ENCODE peak calls at places on chromosomes 12 and 14, in ten cellular contexts. H, K, I, R, V, J, W, U, P and X are unnamed samples. For H3K9me3, the result is how much of the 10 kb centered on the place peaks cover.

GRCh38 chr14:53532871-53533270 is 379.7 kb upstream of the DDHD1 start:
- DNase-seq in H (no peak), K (no peak), I (no peak), R (no peak), V (no peak), J (no peak), W (no peak), U (no peak), P (no peak), X (no peak)

GRCh38 chr12:68140576-68140975 is 19.0 kb downstream of the IFNG start:
- DNase-seq in H (no peak), K (no peak), I (no peak), R (no peak), V (no peak), J (no peak), W (no peak), U (no peak), P (no peak), X (no peak)

GRCh38 chr12:86137936-86138335 is 118.3 kb downstream of the MGAT4C start:
- DNase-seq in H (peak), K (no peak), I (no peak), R (no peak), V (no peak), J (no peak), W (peak), U (no peak), P (peak), X (no peak)

GRCh38 chr14:20551606-20552005 is 9.2 kb downstream of the RNASE9 start:
- DNase-seq in H (no peak), K (no peak), I (no peak), R (no peak), V (no peak), J (no peak), W (no peak), U (no peak), P (no peak), X (no peak)

GRCh38 chr14:101616202-101616601 is 54.9 kb downstream of the DIO3 start:
- DNase-seq in H (no peak), K (no peak), I (no peak), R (no peak), V (no peak), J (no peak), W (no peak), U (no peak), P (no peak), X (no peak)

GRCh38 chr12:113465808-113466769 is 5.6 kb downstream of the LHX5 start:
- DNase-seq in H (no peak), K (no peak), I (no peak), R (no peak), V (no peak), J (no peak), W (no peak), U (no peak), P (no peak), X (no peak)

GRCh38 chr14:105894125-105894977 is 368.0 kb downstream of the TMEM121 start:
- DNase-seq in H (no peak), K (peak), I (peak), R (peak), V (peak), J (no peak), W (no peak), U (peak), P (no peak), X (peak)

GRCh38 chr12:88227263-88227662 is 85.2 kb downstream of the TMTC3 start:
- DNase-seq in H (no peak), K (no peak), I (no peak), R (no peak), V (no peak), J (no peak), W (no peak), U (no peak), P (no peak), X (no peak)

GRCh38 chr12:116734156-116734768 is 3.6 kb downstream of the SPRING1 start:
- DNase-seq in H (no peak), K (no peak), I (no peak), R (no peak), V (no peak), J (no peak), W (no peak), U (no peak), P (no peak), X (no peak)

GRCh38 chr12:74446466-74446865 is 91.2 kb upstream of the ATXN7L3B start:
- DNase-seq in H (no peak), K (no peak), I (no peak), R (no peak), V (no peak), J (no peak), W (no peak), U (no peak), P (no peak), X (no peak)

GRCh38 chr12:97308576-97309198 is 153.9 kb upstream of the RMST start:
- DNase-seq in H (peak), K (peak), I (no peak), R (no peak), V (no peak), J (no peak), W (peak), U (no peak), P (peak), X (peak)

GRCh38 chr12:48388938-48389337 is 38.2 kb upstream of the ZNF641 start:
- DNase-seq in H (peak), K (no peak), I (no peak), R (no peak), V (no peak), J (no peak), W (peak), U (no peak), P (peak), X (no peak)

GRCh38 chr14:104746071-104746545 is 6.8 kb upstream of the SIVA1 start:
- DNase-seq in H (no peak), K (no peak), I (peak), R (no peak), V (no peak), J (no peak), W (no peak), U (no peak), P (no peak), X (no peak)

GRCh38 chr12:109199324-109199723 is 82.9 kb downstream of the ACACB start:
- DNase-seq in H (no peak), K (no peak), I (peak), R (no peak), V (no peak), J (no peak), W (no peak), U (peak), P (no peak), X (no peak)

GRCh38 chr12:53467880-53468279 is 16.0 kb downstream of the PCBP2 start:
- DNase-seq in H (no peak), K (no peak), I (no peak), R (no peak), V (no peak), J (no peak), W (no peak), U (peak), P (no peak), X (no peak)

GRCh38 chr14:94805726-94806288 is 35.9 kb upstream of the GSC start:
- DNase-seq in H (no peak), K (no peak), I (no peak), R (peak), V (no peak), J (no peak), W (peak), U (no peak), P (peak), X (no peak)

GRCh38 chr12:110577717-110578521 is 5.2 kb downstream of the PPTC7 start:
- DNase-seq in H (peak), K (peak), I (no peak), R (no peak), V (no peak), J (no peak), W (peak), U (no peak), P (peak), X (no peak)

GRCh38 chr12:45708901-45709300 is 20.6 kb upstream of the ARID2 start:
- DNase-seq in H (no peak), K (no peak), I (no peak), R (no peak), V (no peak), J (no peak), W (peak), U (no peak), P (peak), X (no peak)

GRCh38 chr14:105316968-105317498 is 2.5 kb downstream of the PACS2 start:
- DNase-seq in H (no peak), K (no peak), I (no peak), R (peak), V (no peak), J (no peak), W (no peak), U (no peak), P (no peak), X (no peak)

GRCh38 chr14:69360438-69361108 is 37.5 kb downstream of the ERH start:
- DNase-seq in H (no peak), K (no peak), I (no peak), R (no peak), V (no peak), J (no peak), W (no peak), U (no peak), P (no peak), X (peak)

GRCh38 chr12:24746021-24746671 is 202.8 kb downstream of the BCAT1 start:
- DNase-seq in H (no peak), K (no peak), I (no peak), R (no peak), V (no peak), J (no peak), W (no peak), U (no peak), P (no peak), X (no peak)

GRCh38 chr12:119668315-119668651 is 350 bp downstream of the PRKAB1 start:
- DNase-seq in H (peak), K (no peak), I (no peak), R (no peak), V (no peak), J (no peak), W (peak), U (no peak), P (no peak), X (no peak)

GRCh38 chr12:100799770-100800169 is 5.2 kb downstream of the ANO4 start:
- DNase-seq in H (peak), K (no peak), I (no peak), R (no peak), V (no peak), J (no peak), W (peak), U (no peak), P (no peak), X (no peak)

GRCh38 chr12:100646896-100647295 is 73.4 kb downstream of the GAS2L3 start:
- DNase-seq in H (no peak), K (no peak), I (no peak), R (no peak), V (no peak), J (no peak), W (no peak), U (no peak), P (no peak), X (no peak)

GRCh38 chr12:132904718-132905328 is 17.4 kb upstream of the CHFR start:
- DNase-seq in H (no peak), K (peak), I (peak), R (peak), V (peak), J (peak), W (peak), U (peak), P (peak), X (peak)

GRCh38 chr14:70714055-70714550 is 72.4 kb downstream of the TTC9 start:
- DNase-seq in H (peak), K (peak), I (no peak), R (no peak), V (no peak), J (peak), W (peak), U (no peak), P (peak), X (peak)

GRCh38 chr14:101201535-101202125 is 298.1 kb upstream of the RTL1 start:
- DNase-seq in H (no peak), K (no peak), I (peak), R (peak), V (no peak), J (no peak), W (no peak), U (peak), P (no peak), X (no peak)

GRCh38 chr12:42410345-42410744 is 84.4 kb downstream of the PPHLN1 start:
- DNase-seq in H (no peak), K (no peak), I (no peak), R (no peak), V (no peak), J (no peak), W (peak), U (no peak), P (no peak), X (no peak)

GRCh38 chr14:89926709-89927108 is 27.8 kb downstream of the EFCAB11 start:
- DNase-seq in H (peak), K (no peak), I (no peak), R (no peak), V (no peak), J (no peak), W (peak), U (no peak), P (peak), X (no peak)

GRCh38 chr14:57273236-57273635 is 4.5 kb downstream of the AP5M1 start:
- DNase-seq in H (no peak), K (no peak), I (no peak), R (no peak), V (no peak), J (no peak), W (no peak), U (no peak), P (no peak), X (no peak)

GRCh38 chr12:52203126-52203921 is 11.5 kb upstream of the KRT80 start:
- DNase-seq in H (peak), K (no peak), I (peak), R (peak), V (peak), J (no peak), W (peak), U (peak), P (peak), X (peak)

GRCh38 chr14:36570065-36570464 is 12.3 kb downstream of the NKX2-8 start:
- DNase-seq in H (no peak), K (no peak), I (no peak), R (no peak), V (no peak), J (no peak), W (no peak), U (no peak), P (no peak), X (no peak)

GRCh38 chr14:60344751-60345150 is 95.7 kb downstream of the PPM1A start:
- DNase-seq in H (no peak), K (no peak), I (no peak), R (no peak), V (no peak), J (no peak), W (no peak), U (no peak), P (no peak), X (no peak)

GRCh38 chr14:97056086-97056485 is 258.9 kb downstream of the VRK1 start:
- DNase-seq in H (no peak), K (no peak), I (no peak), R (no peak), V (no peak), J (peak), W (no peak), U (no peak), P (no peak), X (no peak)

GRCh38 chr12:31117203-31118011 is 43.7 kb downstream of the DDX11 start:
- DNase-seq in H (peak), K (peak), I (peak), R (no peak), V (peak), J (peak), W (peak), U (no peak), P (peak), X (peak)

GRCh38 chr12:88266851-88267360 is 124.8 kb downstream of the TMTC3 start:
- DNase-seq in H (no peak), K (no peak), I (no peak), R (no peak), V (no peak), J (no peak), W (no peak), U (no peak), P (peak), X (no peak)

GRCh38 chr12:1272132-1272531 is 281.1 kb downstream of the ERC1 start:
- DNase-seq in H (no peak), K (no peak), I (no peak), R (no peak), V (no peak), J (no peak), W (no peak), U (no peak), P (no peak), X (no peak)

GRCh38 chr14:84894254-84894653 is 635.7 kb upstream of the FLRT2 start:
- DNase-seq in H (no peak), K (no peak), I (no peak), R (no peak), V (no peak), J (no peak), W (no peak), U (no peak), P (no peak), X (no peak)

GRCh38 chr14:92635031-92635430 is 113.4 kb downstream of the LGMN start:
- DNase-seq in H (no peak), K (no peak), I (peak), R (no peak), V (no peak), J (no peak), W (no peak), U (no peak), P (no peak), X (peak)

GRCh38 chr12:92930421-92930820 is 1.3 kb upstream of the EEA1 start:
- DNase-seq in H (no peak), K (no peak), I (no peak), R (no peak), V (no peak), J (no peak), W (no peak), U (no peak), P (no peak), X (no peak)

DNA sequence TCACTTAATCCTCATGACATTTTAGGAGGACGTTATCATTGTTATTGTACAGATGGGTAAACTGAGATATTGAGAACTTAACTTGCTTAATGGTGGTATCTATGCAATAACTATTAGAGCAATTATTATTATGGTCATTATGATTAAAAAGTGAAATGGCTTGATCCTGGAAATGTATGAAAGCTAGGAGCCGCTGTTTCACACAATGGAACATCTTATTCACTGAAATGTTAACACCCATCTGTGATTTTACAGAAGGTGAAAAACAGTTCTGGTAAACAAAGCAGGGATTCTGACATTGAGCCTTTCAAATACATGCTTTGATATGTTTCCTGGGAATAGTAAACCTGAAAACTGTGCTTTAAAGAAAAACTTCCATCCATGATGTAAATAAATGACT is 261.4 kb downstream of the BTG1 start:
- DNase-seq in H (no peak), K (no peak), I (no peak), R (no peak), V (no peak), J (no peak), W (no peak), U (no peak), P (no peak), X (no peak)
- TF ChIP-seq CTCF in H (peak), K (no peak), I (no peak), R (no peak), V (no peak), J (no peak), W (no peak), U (no peak), P (no peak), X (no peak)

DNA sequence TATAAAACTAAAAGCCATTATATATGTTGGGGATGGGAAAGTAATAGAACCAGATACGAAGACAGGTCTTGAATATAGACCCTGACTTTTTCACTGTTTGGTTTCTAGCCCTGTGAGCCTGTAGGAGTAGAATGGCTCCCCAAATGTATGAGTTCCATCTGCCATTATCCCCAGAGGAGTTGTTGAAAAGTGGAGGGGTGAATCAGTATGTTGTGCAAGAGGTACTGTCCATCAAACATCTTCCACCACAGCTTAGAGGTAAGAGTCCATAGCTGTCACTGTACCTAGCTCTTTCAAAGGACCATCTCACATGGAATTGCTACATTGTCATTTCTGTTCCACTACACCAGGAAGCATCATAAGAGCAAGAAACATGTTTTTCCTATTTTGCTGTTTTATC is 1.1 kb downstream of the NCAPD2 start:
- DNase-seq in H (no peak), K (no peak), I (no peak), R (no peak), V (no peak), J (no peak), W (no peak), U (no peak), P (no peak), X (no peak)
- H3K4me3 ChIP-seq in H (no peak), K (peak), I (peak), R (peak), V (peak), J (peak), W (peak), U (peak), P (peak), X (peak)

GRCh38 chr14:27371209-27371608 is 773.4 kb upstream of the NOVA1 start:
- DNase-seq in H (no peak), K (no peak), I (no peak), R (no peak), V (no peak), J (no peak), W (no peak), U (no peak), P (no peak), X (no peak)
- H3K9me3 ChIP-seq in H (under half), K (under half), I (under half), R (under half), V (under half), J (under half), W (under half), U (under half), P (under half), X (under half)

DNA sequence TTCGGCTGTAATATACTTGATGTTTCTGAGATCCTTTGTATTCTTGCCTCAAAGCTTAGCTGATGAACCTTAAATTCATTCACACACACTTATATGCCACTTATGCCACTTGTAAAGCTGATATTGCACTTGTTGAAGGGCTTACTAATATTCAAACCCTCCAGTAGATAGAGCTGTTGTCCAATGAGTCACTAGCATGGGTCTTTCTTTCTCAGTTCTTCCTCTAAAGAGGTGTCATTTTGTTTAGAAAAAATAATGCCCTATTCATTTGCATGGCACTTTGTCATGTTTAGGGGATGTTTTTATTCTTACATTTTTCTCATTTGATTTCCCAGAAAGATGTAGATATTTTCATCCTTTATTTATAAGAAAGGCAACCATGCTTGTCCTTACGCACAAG is 56.4 kb downstream of the MON2 start:
- DNase-seq in H (peak), K (no peak), I (no peak), R (no peak), V (no peak), J (no peak), W (peak), U (no peak), P (peak), X (no peak)
- TF ChIP-seq CTCF in H (peak), K (no peak), I (no peak), R (no peak), V (no peak), J (peak), W (no peak), U (no peak), P (peak), X (peak)